ENCODE peak calls at places on chromosomes 13 and 19, in seven cellular contexts. X is SK-N-SH, K is mucosa of gallbladder, E is DMS153, R is cardiac muscle cell, T is choroid plexus epithelial cell, N is T-cell. D is an unnamed sample.
A peak's percentile ranks its signal among the peaks of the same experiment; 100 is the strongest.

GRCh38 chr13:36454121-36454520 is 21.8 kb downstream of the CCNA1 start:
- DNase-seq in X (no peak), K (no peak), E (no peak), R (no peak), T (no peak), N (no peak), D (no peak)

GRCh38 chr13:111239754-111240670 is 80.4 kb upstream of the TEX29 start:
- DNase-seq in X (no peak), K (no peak), E (no peak), R (no peak), T (peak; percentile 30), N (no peak), D (no peak)

GRCh38 chr13:26184791-26185250 is 37.3 kb downstream of the RNF6 start:
- DNase-seq in X (peak; percentile 70), K (peak; percentile 77), E (peak; percentile 34), R (peak; percentile 82), T (peak; percentile 89), N (peak; percentile 76), D (peak; percentile 70)

GRCh38 chr19:35454663-35455062 is 6.6 kb downstream of the FFAR2 start:
- DNase-seq in X (no peak), K (no peak), E (no peak), R (no peak), T (no peak), N (no peak), D (no peak)

GRCh38 chr19:10339380-10339960 is at the start of gene ICAM3:
- DNase-seq in X (no peak), K (no peak), E (no peak), R (no peak), T (no peak), N (peak; percentile 66), D (no peak)

GRCh38 chr19:33260628-33261418 is 35.2 kb upstream of the SLC7A10 start:
- DNase-seq in X (no peak), K (no peak), E (no peak), R (no peak), T (no peak), N (peak; percentile 25), D (no peak)

GRCh38 chr19:57362419-57362818 is 932 bp upstream of the TRAPPC2B start:
- DNase-seq in X (no peak), K (no peak), E (no peak), R (peak; percentile 14), T (peak; percentile 4), N (no peak), D (no peak)

GRCh38 chr19:14090509-14091085 is at the start of gene SAMD1:
- DNase-seq in X (peak; percentile 95), K (peak; percentile 92), E (no peak), R (peak; percentile 96), T (peak; percentile 91), N (peak; percentile 89), D (peak; percentile 93)

GRCh38 chr13:53873558-53873957 is 844.9 kb downstream of the OLFM4 start:
- DNase-seq in X (peak; percentile 2), K (no peak), E (peak; percentile 96), R (no peak), T (no peak), N (no peak), D (no peak)

GRCh38 chr13:29883941-29884518 is 33.6 kb upstream of the UBL3 start:
- DNase-seq in X (no peak), K (no peak), E (no peak), R (peak; percentile 25), T (no peak), N (no peak), D (no peak)

GRCh38 chr13:75495938-75496337 is 14.0 kb upstream of the TBC1D4 start:
- DNase-seq in X (no peak), K (no peak), E (no peak), R (peak; percentile 77), T (peak; percentile 93), N (no peak), D (no peak)

GRCh38 chr19:4130635-4131438 is 6.9 kb upstream of the MAP2K2 start:
- DNase-seq in X (no peak), K (no peak), E (no peak), R (peak; percentile 65), T (peak; percentile 88), N (no peak), D (no peak)

GRCh38 chr19:524062-524674 is 7.4 kb upstream of the CDC34 start:
- DNase-seq in X (peak; percentile 75), K (no peak), E (peak; percentile 16), R (no peak), T (no peak), N (no peak), D (peak; percentile 61)

GRCh38 chr19:609001-609340 is 19.3 kb downstream of the HCN2 start:
- DNase-seq in X (peak; percentile 89), K (peak; percentile 50), E (no peak), R (no peak), T (no peak), N (no peak), D (no peak)

GRCh38 chr19:16678498-16678897 is 17.6 kb downstream of the TMEM38A start:
- DNase-seq in X (no peak), K (no peak), E (no peak), R (no peak), T (no peak), N (no peak), D (no peak)

GRCh38 chr13:66154981-66155380 is 1075.2 kb downstream of the PCDH9 start:
- DNase-seq in X (no peak), K (no peak), E (no peak), R (peak; percentile 13), T (peak; percentile 25), N (no peak), D (no peak)

D was measured in D341Med.